ENCODE peak calls at places on chromosomes 2 and 18, in four cellular contexts. V is RWPE1; H is activated CD8-positive, alpha-beta T cell treated with anti-CD3 and anti-CD28 coated beads, Interleukin-2, amount 10 ng/mL, durations not matched to agents 7 days and 5 days; F is central memory CD4-positive, alpha-beta T cell. T is an unnamed sample.

GRCh38 chr2:231250146-231250545 is 51.7 kb downstream of the ARMC9 start:
- DNase-seq in F (no peak), H (no peak), V (no peak), T (no peak)

GRCh38 chr18:58996131-58996632 is 131.5 kb downstream of the ZNF532 start:
- DNase-seq in F (no peak), H (no peak), V (no peak), T (no peak)

GRCh38 chr2:181105562-181105961 is 125.2 kb downstream of the UBE2E3 start:
- DNase-seq in H (no peak), F (no peak), V (no peak), T (no peak)

GRCh38 chr2:236367791-236368289 is 103.6 kb upstream of the ASB18 start:
- DNase-seq in V (no peak), F (no peak), H (no peak), T (no peak)

GRCh38 chr2:20661981-20662937 is 4.7 kb upstream of the GDF7 start:
- DNase-seq in H (no peak), V (no peak), F (no peak), T (no peak)

GRCh38 chr18:12282436-12283039 is 25.5 kb upstream of the TUBB6 start:
- DNase-seq in F (no peak), V (peak), H (no peak), T (no peak)

GRCh38 chr2:232276739-232277313 is 101.7 kb upstream of the ALPP start:
- DNase-seq in F (no peak), V (no peak), H (no peak), T (no peak)

GRCh38 chr2:192500550-192501200 is 305.9 kb upstream of the TMEFF2 start:
- DNase-seq in V (peak), H (no peak), F (no peak), T (no peak)

GRCh38 chr2:131645177-131645765 is 117.6 kb downstream of the CCDC74A start:
- DNase-seq in V (no peak), F (no peak), H (no peak), T (no peak)

GRCh38 chr2:121860033-121860810 is 104.8 kb downstream of the TSN start:
- DNase-seq in H (no peak), V (peak), F (no peak), T (no peak)

GRCh38 chr2:98298685-98299180 is 47.5 kb upstream of the CNGA3 start:
- DNase-seq in V (no peak), H (no peak), F (no peak), T (no peak)

GRCh38 chr2:2291500-2292260 is 39.4 kb downstream of the MYT1L start:
- DNase-seq in V (no peak), F (no peak), H (no peak), T (no peak)

T was measured in effector memory CD8-positive, alpha-beta T cell.